ENCODE peak calls at places on chromosomes 3 and 15, in five cellular contexts. C is endothelial cell, K is GM23338, M is A549, S is T-helper 9 cell. F is an unnamed sample.

GRCh38 chr15:53197426-53197839 is 407.3 kb upstream of the ONECUT1 start:
- DNase-seq in C (peak; percentile 84), K (peak; percentile 90), M (peak; percentile 80), S (no peak), F (peak; percentile 84)

GRCh38 chr15:50114381-50114780 is 4.7 kb downstream of the ATP8B4 start:
- DNase-seq in C (no peak), K (no peak), M (no peak), S (no peak), F (no peak)

GRCh38 chr15:60890361-60890991 is 338.6 kb downstream of the RORA start:
- DNase-seq in C (no peak), K (no peak), M (no peak), S (no peak), F (no peak)

GRCh38 chr3:101519685-101520365 is 6.8 kb upstream of the SENP7 start:
- DNase-seq in C (no peak), K (no peak), M (peak; percentile 27), S (no peak), F (no peak)

GRCh38 chr15:35690698-35691116 is 144.7 kb upstream of the DPH6 start:
- DNase-seq in C (no peak), K (no peak), M (no peak), S (no peak), F (no peak)

GRCh38 chr3:66381621-66382020 is 119.2 kb downstream of the LRIG1 start:
- DNase-seq in C (no peak), K (no peak), M (no peak), S (no peak), F (no peak)

GRCh38 chr3:49158792-49159191 is 7.3 kb downstream of the CCDC71 start:
- DNase-seq in C (no peak), K (no peak), M (no peak), S (no peak), F (no peak)

GRCh38 chr3:52880047-52880446 is 17.3 kb downstream of the STIMATE start:
- DNase-seq in C (no peak), K (peak; percentile 45), M (no peak), S (no peak), F (peak; percentile 17)

GRCh38 chr15:43241100-43241499 is 20.3 kb upstream of the EPB42 start:
- DNase-seq in C (no peak), K (no peak), M (no peak), S (no peak), F (no peak)

GRCh38 chr15:59349715-59350420 is 22.8 kb downstream of the MYO1E start:
- DNase-seq in C (no peak), K (peak; percentile 35), M (peak; percentile 90), S (no peak), F (peak; percentile 90)

GRCh38 chr3:140896997-140897396 is 44.6 kb upstream of the SLC25A36 start:
- DNase-seq in C (no peak), K (no peak), M (no peak), S (no peak), F (no peak)

GRCh38 chr3:170506556-170506955 is 79.3 kb downstream of the SLC7A14 start:
- DNase-seq in C (no peak), K (peak; percentile 37), M (peak; percentile 68), S (no peak), F (peak; percentile 77)

GRCh38 chr3:47399531-47400270 is 18.9 kb downstream of the PTPN23 start:
- DNase-seq in C (no peak), K (no peak), M (no peak), S (no peak), F (no peak)

GRCh38 chr3:9747267-9747666 is 2.5 kb upstream of the OGG1 start:
- DNase-seq in C (no peak), K (no peak), M (no peak), S (no peak), F (no peak)

GRCh38 chr3:15295506-15295905 is 36.9 kb downstream of the SH3BP5 start:
- DNase-seq in C (no peak), K (no peak), M (no peak), S (no peak), F (no peak)

GRCh38 chr3:128804017-128804816 is 75.2 kb upstream of the ACAD9 start:
- DNase-seq in C (peak; percentile 32), K (peak; percentile 63), M (no peak), S (no peak), F (peak; percentile 39)

GRCh38 chr3:170483485-170484262 is 65.0 kb downstream of the CLDN11 start:
- DNase-seq in C (no peak), K (peak; percentile 44), M (no peak), S (no peak), F (peak; percentile 40)

GRCh38 chr3:10137178-10137577 is 4.4 kb upstream of the VHL start:
- DNase-seq in C (no peak), K (no peak), M (no peak), S (no peak), F (no peak)

GRCh38 chr3:129975332-129976090 is 991 bp downstream of the TRH start:
- DNase-seq in C (peak; percentile 22), K (peak; percentile 74), M (no peak), S (no peak), F (peak; percentile 46)

GRCh38 chr3:166879661-166880060 is 500.4 kb downstream of the ZBBX start:
- DNase-seq in C (no peak), K (no peak), M (no peak), S (no peak), F (peak; percentile 1)

GRCh38 chr3:107496855-107497254 is 25.9 kb upstream of the BBX start:
- DNase-seq in C (no peak), K (no peak), M (no peak), S (no peak), F (no peak)

GRCh38 chr15:94793641-94794040 is 562.3 kb downstream of the MCTP2 start:
- DNase-seq in C (no peak), K (no peak), M (no peak), S (no peak), F (peak; percentile 3)

GRCh38 chr3:177284383-177284881 is 87.2 kb upstream of the TBL1XR1 start:
- DNase-seq in C (no peak), K (peak; percentile 89), M (peak; percentile 86), S (no peak), F (peak; percentile 97)

GRCh38 chr15:81268881-81269601 is 54.9 kb downstream of the STARD5 start:
- DNase-seq in C (no peak), K (no peak), M (no peak), S (no peak), F (no peak)

GRCh38 chr15:85554852-85555521 is 174.6 kb downstream of the AKAP13 start:
- DNase-seq in C (no peak), K (no peak), M (no peak), S (no peak), F (no peak)

GRCh38 chr3:146680602-146681001 is 75.5 kb upstream of the PLSCR5 start:
- DNase-seq in C (no peak), K (no peak), M (no peak), S (no peak), F (peak; percentile 11)

GRCh38 chr3:43144811-43145490 is 39.1 kb upstream of the POMGNT2 start:
- DNase-seq in C (no peak), K (peak; percentile 11), M (no peak), S (no peak), F (peak; percentile 19)

GRCh38 chr15:43103939-43104338 is 1.9 kb downstream of the UBR1 start:
- DNase-seq in C (no peak), K (no peak), M (no peak), S (no peak), F (no peak)

GRCh38 chr3:48469046-48469915 is 22.7 kb downstream of the ATRIP start:
- DNase-seq in C (no peak), K (no peak), M (no peak), S (no peak), F (no peak)

GRCh38 chr3:30475038-30475808 is 131.2 kb upstream of the TGFBR2 start:
- DNase-seq in C (no peak), K (no peak), M (no peak), S (no peak), F (peak; percentile 4)

GRCh38 chr3:16978234-16978920 is 93.6 kb downstream of the PLCL2 start:
- DNase-seq in C (no peak), K (no peak), M (no peak), S (no peak), F (no peak)

GRCh38 chr3:73404450-73404849 is 220.3 kb downstream of the PDZRN3 start:
- DNase-seq in C (no peak), K (peak; percentile 30), M (no peak), S (no peak), F (peak; percentile 43)

F was measured in mesendoderm.